ENCODE peak calls at places on chromosomes 5 and 9, in five cellular contexts. C is HepG2, T is SK-N-SH, O is GM12878, W is K562. F is an unnamed sample.

GRCh38 chr9:127777368-127777960 is 1.0 kb downstream of the SH2D3C start:
- DNase-seq in C (no peak), T (no peak), O (no peak), W (no peak), F (no peak)

GRCh38 chr9:86664603-86665002 is 282.7 kb downstream of the GAS1 start:
- DNase-seq in C (no peak), T (no peak), O (no peak), W (no peak), F (no peak)

GRCh38 chr9:137545123-137545522 is 5.1 kb downstream of the PNPLA7 start:
- DNase-seq in C (no peak), T (no peak), O (no peak), W (no peak), F (no peak)

GRCh38 chr5:138352071-138352721 is at the start of gene KDM3B:
- DNase-seq in C (peak; percentile 76), T (peak; percentile 99), O (peak; percentile 55), W (peak; percentile 95), F (peak; percentile 87)

GRCh38 chr9:123832858-123833257 is 97.1 kb downstream of the DENND1A start:
- DNase-seq in C (no peak), T (no peak), O (no peak), W (no peak), F (no peak)

GRCh38 chr5:172303090-172303995 is 19.8 kb upstream of the UBTD2 start:
- DNase-seq in C (peak; percentile 16), T (no peak), O (no peak), W (no peak), F (no peak)

GRCh38 chr9:76453785-76454184 is 5.2 kb upstream of the GCNT1 start:
- DNase-seq in C (no peak), T (no peak), O (no peak), W (no peak), F (no peak)

GRCh38 chr5:67377651-67378050 is 181.1 kb upstream of the CD180 start:
- DNase-seq in C (no peak), T (no peak), O (no peak), W (no peak), F (no peak)

GRCh38 chr5:31581498-31582099 is 49.5 kb downstream of the C5orf22 start:
- DNase-seq in C (peak; percentile 10), T (peak; percentile 39), O (no peak), W (peak; percentile 31), F (no peak)

GRCh38 chr5:878125-878524 is 14.5 kb downstream of the BRD9 start:
- DNase-seq in C (no peak), T (peak; percentile 23), O (no peak), W (no peak), F (no peak)

GRCh38 chr9:72334658-72335337 is 30.2 kb downstream of the ZFAND5 start:
- DNase-seq in C (no peak), T (no peak), O (no peak), W (no peak), F (no peak)

GRCh38 chr9:137665697-137666504 is 47.1 kb downstream of the EHMT1 start:
- DNase-seq in C (no peak), T (no peak), O (no peak), W (no peak), F (no peak)

GRCh38 chr5:179165421-179166170 is 105.4 kb downstream of the ZNF354C start:
- DNase-seq in C (no peak), T (no peak), O (no peak), W (no peak), F (no peak)

GRCh38 chr9:35594471-35594870 is 10.6 kb upstream of the TESK1 start:
- DNase-seq in C (no peak), T (no peak), O (no peak), W (no peak), F (no peak)

GRCh38 chr5:144356489-144356888 is 185.8 kb downstream of the KCTD16 start:
- DNase-seq in C (no peak), T (no peak), O (no peak), W (no peak), F (no peak)

GRCh38 chr9:8732367-8733075 is 932.9 kb upstream of the DMAC1 start:
- DNase-seq in C (no peak), T (no peak), O (no peak), W (no peak), F (no peak)

GRCh38 chr5:124395287-124395686 is 351.2 kb downstream of the ZNF608 start:
- DNase-seq in C (no peak), T (peak; percentile 45), O (no peak), W (no peak), F (no peak)

GRCh38 chr9:112546149-112547012 is 59.8 kb downstream of the KIAA1958 start:
- DNase-seq in C (no peak), T (no peak), O (no peak), W (peak; percentile 46), F (no peak)

GRCh38 chr5:37002176-37002751 is 125.7 kb downstream of the NIPBL start:
- DNase-seq in C (peak; percentile 68), T (no peak), O (no peak), W (no peak), F (no peak)

GRCh38 chr9:115118471-115119156 is 657 bp upstream of the TNC start:
- DNase-seq in C (no peak), T (peak; percentile 75), O (no peak), W (no peak), F (no peak)

GRCh38 chr5:15762668-15763067 is 262.7 kb downstream of the FBXL7 start:
- DNase-seq in C (no peak), T (peak; percentile 35), O (no peak), W (no peak), F (no peak)

GRCh38 chr5:55868846-55869245 is 17.7 kb downstream of the IL31RA start:
- DNase-seq in C (peak; percentile 19), T (no peak), O (no peak), W (peak; percentile 10), F (no peak)

GRCh38 chr9:32782476-32783167 is 718 bp upstream of the TMEM215 start:
- DNase-seq in C (no peak), T (no peak), O (no peak), W (no peak), F (no peak)

DNA sequence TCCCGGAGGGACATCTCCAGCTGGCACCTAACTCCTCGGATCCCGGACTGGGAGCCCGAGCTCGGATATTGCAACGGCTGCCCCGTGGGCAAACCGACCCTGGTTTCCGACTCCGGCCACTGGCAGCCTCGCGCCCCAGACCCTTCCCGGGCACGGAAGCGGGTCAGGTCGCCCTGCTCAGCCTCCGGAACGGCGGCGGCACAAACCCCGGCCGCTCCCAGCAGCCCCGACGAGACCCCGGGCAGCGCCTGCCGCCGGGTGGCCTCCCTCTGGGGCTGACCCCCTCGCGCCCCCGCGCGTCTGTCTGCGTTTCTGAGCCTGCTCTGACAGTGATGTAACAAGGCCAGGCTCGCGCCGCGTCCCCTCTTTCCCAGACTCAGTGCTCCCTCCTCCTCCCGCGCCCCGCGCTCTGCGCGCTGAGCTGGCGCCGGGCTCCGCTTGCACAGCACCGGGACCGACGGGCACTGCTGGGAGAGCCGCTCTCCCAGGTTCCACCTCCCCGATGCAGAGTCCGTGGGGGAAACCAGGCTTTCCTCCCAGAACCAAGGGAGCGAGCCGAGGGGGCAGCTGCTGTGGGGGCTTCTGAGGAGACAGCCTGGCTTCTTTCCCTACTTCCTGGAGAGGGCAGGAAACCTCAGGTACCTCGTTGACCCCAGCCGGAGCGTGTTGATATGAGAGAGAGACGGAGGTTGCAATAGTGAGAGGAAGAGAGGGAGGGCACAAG is at the start of gene TMEM215:
- DNase-seq in C (no peak), T (peak; percentile 88), O (no peak), W (no peak), F (no peak)
- TF ChIP-seq TAF1 in C (no peak), T (no peak), O (no peak), W (no peak), F (no peak)

GRCh38 chr9:133978226-133979123 is 13.6 kb downstream of the VAV2 start:
- DNase-seq in C (peak; percentile 93), T (peak; percentile 25), O (no peak), W (no peak), F (no peak)
- TF ChIP-seq TAF1 in C (no peak), T (no peak), O (no peak), W (no peak), F (no peak)

GRCh38 chr5:154860765-154861164 is 2.3 kb downstream of the CNOT8 start:
- DNase-seq in C (no peak), T (no peak), O (no peak), W (no peak), F (no peak)

GRCh38 chr5:154857534-154858250 is 735 bp upstream of the CNOT8 start:
- DNase-seq in C (peak; percentile 93), T (peak; percentile 91), O (peak; percentile 62), W (peak; percentile 82), F (peak; percentile 69)

GRCh38 chr5:154860123-154860522 is 1.7 kb downstream of the CNOT8 start:
- DNase-seq in C (peak; percentile 58), T (no peak), O (no peak), W (no peak), F (no peak)

GRCh38 chr5:154858251-154858971 is at the start of gene CNOT8:
- DNase-seq in C (peak; percentile 94), T (peak; percentile 95), O (peak; percentile 87), W (peak; percentile 88), F (peak; percentile 70)

DNA sequence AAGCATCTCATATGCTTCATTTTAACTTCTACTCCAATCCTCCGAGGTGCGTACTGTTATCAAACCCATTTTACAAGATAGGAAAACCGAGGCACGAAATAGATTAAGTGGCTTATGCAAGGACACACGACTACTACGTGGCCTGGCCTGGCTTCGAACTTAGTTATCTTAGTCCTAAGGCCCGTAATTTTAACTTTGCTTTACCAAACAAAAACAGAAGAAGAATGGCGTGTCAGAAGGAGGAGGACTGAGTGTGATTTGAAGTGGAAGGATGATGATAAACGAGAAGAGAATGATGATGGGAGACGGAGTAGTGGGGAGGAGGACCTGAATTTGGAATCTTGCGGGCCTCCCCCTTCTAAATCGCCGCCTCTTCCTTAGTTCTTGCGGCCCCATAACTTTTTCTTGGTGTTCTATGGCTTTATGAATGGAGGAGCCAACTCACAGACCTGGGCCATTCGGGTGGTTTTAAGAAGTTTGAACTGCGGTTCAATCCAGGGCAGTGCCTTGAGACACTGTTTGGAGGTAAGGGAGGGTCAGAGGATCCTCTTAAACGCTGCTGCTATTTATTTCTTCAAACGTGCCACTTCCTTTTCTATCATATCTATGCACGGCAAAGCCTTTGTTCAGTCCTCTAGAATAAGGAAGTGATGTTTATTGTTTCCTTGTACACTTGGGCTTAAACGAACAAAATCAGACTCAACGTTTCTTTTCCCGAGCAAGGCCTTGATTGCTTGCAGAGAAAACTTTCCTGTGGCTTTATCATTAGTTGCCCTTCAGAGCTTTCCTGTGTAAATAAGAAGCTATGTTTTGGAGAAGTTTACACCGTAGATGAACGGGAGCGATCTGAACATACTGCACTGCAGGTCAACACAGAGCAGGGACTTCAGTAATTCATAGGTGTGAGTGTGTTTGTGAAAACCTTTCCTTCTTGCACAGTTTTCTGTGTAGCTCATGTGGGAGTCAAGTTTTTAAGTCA is 834 bp downstream of the CNOT8 start:
- DNase-seq in C (no peak), T (no peak), O (no peak), W (no peak), F (no peak)
- TF ChIP-seq TAF1 in C (no peak), T (no peak), O (no peak), W (no peak), F (no peak)

GRCh38 chr5:109561447-109561846 is 128.3 kb upstream of the MAN2A1 start:
- DNase-seq in C (no peak), T (no peak), O (no peak), W (no peak), F (no peak)

GRCh38 chr5:109566361-109566760 is 123.4 kb upstream of the MAN2A1 start:
- DNase-seq in C (no peak), T (no peak), O (no peak), W (no peak), F (no peak)

GRCh38 chr5:109563692-109564091 is 126.0 kb upstream of the MAN2A1 start:
- DNase-seq in C (no peak), T (no peak), O (no peak), W (no peak), F (no peak)

GRCh38 chr5:109560554-109560953 is 129.2 kb upstream of the MAN2A1 start:
- DNase-seq in C (no peak), T (no peak), O (no peak), W (no peak), F (no peak)

GRCh38 chr5:109563189-109563588 is 126.5 kb upstream of the MAN2A1 start:
- DNase-seq in C (no peak), T (no peak), O (no peak), W (no peak), F (no peak)
- TF ChIP-seq TAF1 in C (no peak), T (no peak), O (no peak), W (no peak), F (no peak)